ENCODE peak calls at places on chromosomes 6 and 20, in eight cellular contexts. Q is Peyer's patch, F is prostate gland, N is sigmoid colon, A is transverse colon, Y is esophagus squamous epithelium, L is pancreas, B is left ventricle myocardium inferior. K is an unnamed sample. For H3K36me3, the result is how much of the 10 kb centered on the place peaks cover.

GRCh38 chr6:29834564-29835436 is 7.2 kb downstream of the HLA-G start:
- DNase-seq in Q (peak), Y (no peak), A (peak), N (no peak), B (no peak), L (no peak), F (no peak), K (peak)

GRCh38 chr20:63978319-63979220 is 872 bp downstream of the SAMD10 start:
- DNase-seq in A (peak), Y (no peak), B (peak), Q (peak), F (peak), N (peak), L (peak), K (peak)

GRCh38 chr6:144449911-144450690 is 165.0 kb downstream of the UTRN start:
- DNase-seq in L (no peak), F (no peak), N (no peak), Y (no peak), Q (no peak), B (no peak), A (no peak), K (no peak)

GRCh38 chr6:110589865-110590513 is 113.6 kb upstream of the SLC22A16 start:
- DNase-seq in B (no peak), F (no peak), N (no peak), L (no peak), Y (no peak), A (no peak), Q (no peak), K (no peak)

GRCh38 chr6:26319405-26320128 is 45.4 kb upstream of the BTN3A2 start:
- DNase-seq in A (no peak), L (no peak), F (no peak), B (no peak), Q (no peak), Y (no peak), N (no peak), K (no peak)

GRCh38 chr6:23173231-23173630 is 603.9 kb downstream of the HDGFL1 start:
- DNase-seq in Y (no peak), A (no peak), B (no peak), N (no peak), Q (no peak), L (no peak), F (no peak), K (no peak)

GRCh38 chr20:14418441-14418840 is 81.0 kb upstream of the FLRT3 start:
- DNase-seq in A (no peak), B (no peak), F (no peak), L (no peak), Y (no peak), N (no peak), Q (no peak), K (no peak)

GRCh38 chr6:129748212-129748900 is 38.4 kb upstream of the ARHGAP18 start:
- DNase-seq in F (peak), Q (no peak), B (no peak), L (no peak), N (no peak), Y (no peak), A (peak), K (no peak)

GRCh38 chr20:25361287-25361683 is 29.4 kb downstream of the ABHD12 start:
- DNase-seq in A (no peak), N (no peak), Y (no peak), B (no peak), Q (no peak), F (no peak), L (no peak), K (no peak)

GRCh38 chr6:20946037-20946436 is 411.8 kb downstream of the CDKAL1 start:
- DNase-seq in B (no peak), F (no peak), Y (no peak), N (no peak), Q (no peak), A (no peak), L (no peak), K (no peak)

GRCh38 chr20:8368680-8369079 is 236.6 kb downstream of the PLCB1 start:
- DNase-seq in B (no peak), N (no peak), F (no peak), A (no peak), Q (no peak), Y (no peak), L (no peak), K (no peak)

GRCh38 chr6:139068846-139069245 is 40.3 kb downstream of the ABRACL start:
- DNase-seq in Y (no peak), A (no peak), Q (no peak), B (no peak), F (no peak), N (no peak), L (no peak), K (no peak)

GRCh38 chr6:91626935-91627334 is 1040.1 kb upstream of the MAP3K7 start:
- DNase-seq in B (no peak), L (no peak), Q (no peak), N (no peak), Y (no peak), A (no peak), F (no peak), K (no peak)

GRCh38 chr20:44858959-44859358 is 26.5 kb upstream of the YWHAB start:
- DNase-seq in F (no peak), A (peak), Q (no peak), B (no peak), L (no peak), Y (no peak), N (no peak), K (no peak)

GRCh38 chr6:25220853-25221252 is 58.3 kb upstream of the CARMIL1 start:
- DNase-seq in A (no peak), L (no peak), F (peak), N (no peak), Q (no peak), Y (no peak), B (no peak), K (no peak)

GRCh38 chr6:87815449-87815848 is 113.4 kb upstream of the AKIRIN2 start:
- DNase-seq in B (no peak), A (no peak), L (no peak), N (no peak), F (no peak), Y (no peak), Q (no peak), K (no peak)

GRCh38 chr6:103908898-103909297 is 950.8 kb downstream of the HACE1 start:
- DNase-seq in L (no peak), F (no peak), A (no peak), Y (no peak), N (no peak), Q (no peak), B (no peak), K (no peak)

DNA sequence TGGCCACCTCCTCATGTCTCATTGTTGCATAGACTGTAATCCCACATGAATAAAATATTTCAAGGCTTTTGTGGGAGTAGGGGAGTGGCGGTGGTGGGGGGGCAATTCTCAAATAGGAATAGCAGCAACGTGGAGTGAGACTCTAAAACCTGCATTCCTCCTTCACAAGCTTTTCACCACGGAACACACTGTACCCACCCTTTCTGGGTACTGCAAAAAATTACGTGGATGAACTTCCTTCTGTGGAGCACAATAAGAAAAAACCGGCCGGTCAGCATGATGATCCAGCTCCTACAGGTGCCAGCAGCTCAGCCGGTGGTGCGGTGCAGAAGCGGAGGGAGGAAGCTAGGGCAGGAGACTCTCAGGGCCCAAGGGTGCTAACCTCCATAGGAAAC is 930 bp upstream of the RRAGD start:
- DNase-seq in Q (no peak), Y (no peak), B (no peak), A (peak), N (no peak), F (peak), L (no peak), K (no peak)
- H3K4me3 ChIP-seq in Q (peak), Y (peak), B (peak), A (no peak), N (peak), F (peak), L (peak), K (peak)

DNA sequence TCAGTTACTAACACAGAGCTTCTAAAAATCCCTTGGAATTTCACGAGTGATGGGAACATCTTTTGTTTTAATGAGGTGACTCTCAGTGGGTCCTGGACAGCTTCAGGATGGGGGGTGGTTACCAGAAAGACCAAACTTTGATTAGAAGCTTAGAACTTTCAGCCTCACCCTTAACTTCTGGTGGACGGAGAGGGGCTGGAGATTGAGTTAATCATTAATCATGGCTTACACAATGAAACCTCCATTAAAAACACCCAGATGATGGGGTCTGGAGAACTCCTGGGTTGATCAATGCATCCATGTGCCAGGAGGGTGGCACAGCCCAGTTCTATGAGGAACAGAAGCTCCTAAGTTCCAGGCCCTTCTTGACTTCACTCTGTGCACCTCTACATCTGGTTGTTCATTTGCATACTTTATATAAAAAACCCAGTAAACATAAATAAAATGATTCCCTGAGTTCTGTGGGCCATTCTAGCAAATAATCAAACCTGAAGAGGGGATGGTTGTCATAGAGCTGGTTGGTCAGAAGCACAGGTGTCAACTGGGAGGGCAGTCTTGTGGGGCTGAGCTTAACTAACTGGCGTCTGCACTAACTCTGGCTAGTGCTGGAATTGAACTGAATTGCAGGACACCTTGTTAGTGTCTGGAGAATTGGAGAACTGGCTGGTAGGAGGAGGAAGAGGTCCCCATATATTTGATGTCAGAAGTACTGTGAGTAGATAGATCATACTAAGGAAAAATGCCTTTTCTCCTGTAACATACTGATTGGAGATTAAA is 10.3 kb downstream of the RMND1 start:
- DNase-seq in A (no peak), N (no peak), Q (no peak), L (no peak), Y (no peak), F (no peak), B (no peak), K (no peak)
- H3K36me3 ChIP-seq in A (under half), N (under half), Q (under half), L (under half), Y (under half), F (under half), B (under half), K (under half)

GRCh38 chr6:82588020-82588419 is 224.4 kb downstream of the TPBG start:
- DNase-seq in Y (no peak), F (no peak), N (no peak), B (no peak), A (no peak), L (no peak), Q (no peak), K (no peak)

GRCh38 chr6:82588859-82589412 is 225.3 kb downstream of the TPBG start:
- DNase-seq in N (no peak), Y (no peak), A (no peak), B (no peak), Q (no peak), F (no peak), L (no peak), K (no peak)

GRCh38 chr6:82589509-82590206 is 226.0 kb downstream of the TPBG start:
- DNase-seq in F (no peak), Q (no peak), Y (no peak), A (no peak), N (no peak), L (no peak), B (no peak), K (peak)
- H3K27ac ChIP-seq in F (no peak), Q (no peak), Y (no peak), A (no peak), N (no peak), L (no peak), B (no peak), K (no peak)

GRCh38 chr20:61350500-61351250 is 98.6 kb downstream of the CDH4 start:
- DNase-seq in N (peak), B (no peak), A (no peak), F (no peak), L (no peak), Y (no peak), Q (no peak), K (no peak)

GRCh38 chr20:61353261-61353995 is 101.4 kb downstream of the CDH4 start:
- DNase-seq in B (no peak), A (no peak), F (no peak), N (no peak), Q (no peak), Y (no peak), L (no peak), K (no peak)

GRCh38 chr20:61354501-61354900 is 102.4 kb downstream of the CDH4 start:
- DNase-seq in F (no peak), L (no peak), Q (no peak), A (no peak), N (no peak), B (no peak), Y (no peak), K (no peak)

GRCh38 chr20:61353996-61354390 is 101.9 kb downstream of the CDH4 start:
- DNase-seq in Y (no peak), B (no peak), L (no peak), F (no peak), N (no peak), A (no peak), Q (no peak), K (no peak)

DNA sequence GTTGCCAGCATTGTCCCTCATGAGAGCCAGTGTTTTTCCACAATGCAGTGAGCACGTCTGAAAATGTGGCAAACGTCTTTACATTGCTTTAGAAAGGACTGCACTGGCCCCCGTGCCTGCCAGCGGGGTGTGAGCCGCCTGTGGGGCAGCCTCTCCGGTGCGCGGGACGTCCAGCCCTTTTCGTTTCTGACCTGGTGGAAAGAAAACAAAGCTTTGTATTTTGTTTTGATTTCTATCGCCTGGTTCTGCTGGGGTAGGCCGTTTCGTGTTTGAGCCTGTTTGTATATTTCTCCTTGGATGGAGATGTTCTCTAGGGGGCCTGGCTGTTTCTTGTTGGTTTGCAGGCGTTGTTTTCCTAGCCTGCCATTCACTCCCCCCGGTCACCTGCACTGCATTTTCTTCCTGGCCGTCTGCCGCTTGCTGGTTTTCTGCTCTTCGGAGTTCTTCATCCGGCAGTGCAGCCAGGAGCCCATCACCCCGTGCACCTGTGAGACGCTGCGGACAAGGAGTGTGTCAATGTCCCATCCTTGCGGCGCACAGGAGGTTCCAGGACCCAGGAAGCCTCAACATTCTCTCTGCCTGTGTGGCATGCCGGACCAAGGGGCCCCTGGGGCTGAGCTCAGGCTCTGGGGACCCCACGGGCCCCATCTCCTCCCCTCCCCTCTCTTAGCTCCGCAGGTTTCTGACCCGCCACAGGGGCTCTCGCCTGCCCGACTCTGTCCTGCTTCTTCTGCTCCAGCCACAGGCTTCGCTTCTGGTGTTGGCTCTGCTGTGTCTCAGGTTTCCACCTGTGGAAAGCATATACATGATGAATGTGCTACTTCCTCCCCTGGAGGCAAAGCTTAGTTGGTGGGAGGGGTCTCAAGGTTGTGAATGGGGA is 100.6 kb downstream of the CDH4 start:
- DNase-seq in Y (no peak), L (no peak), N (no peak), Q (no peak), F (no peak), A (no peak), B (no peak), K (no peak)
- H3K4me3 ChIP-seq in Y (no peak), L (no peak), N (no peak), Q (no peak), F (no peak), A (no peak), B (no peak), K (no peak)

GRCh38 chr6:158596861-158597260 is 37.0 kb downstream of the TMEM181 start:
- DNase-seq in N (no peak), Q (no peak), Y (no peak), B (no peak), L (no peak), A (no peak), F (no peak), K (peak)

GRCh38 chr6:158591134-158591809 is 31.4 kb downstream of the TMEM181 start:
- DNase-seq in Y (no peak), L (no peak), A (no peak), B (no peak), Q (no peak), F (no peak), N (no peak), K (no peak)

GRCh38 chr6:158595223-158595622 is 35.3 kb downstream of the TMEM181 start:
- DNase-seq in Y (no peak), Q (no peak), A (no peak), N (no peak), B (no peak), F (no peak), L (no peak), K (no peak)

GRCh38 chr6:158597565-158597964 is 37.7 kb downstream of the TMEM181 start:
- DNase-seq in L (no peak), Q (no peak), F (no peak), Y (no peak), A (no peak), N (no peak), B (no peak), K (no peak)

GRCh38 chr6:158593670-158594069 is 33.8 kb downstream of the TMEM181 start:
- DNase-seq in F (no peak), B (no peak), Q (no peak), N (no peak), A (no peak), L (no peak), Y (no peak), K (no peak)
- H3K36me3 ChIP-seq in F (under half), B (half or more), Q (under half), N (half or more), A (under half), L (half or more), Y (under half), K (half or more)

GRCh38 chr20:58558483-58559367 is 43.5 kb upstream of the APCDD1L start:
- DNase-seq in B (no peak), F (no peak), Q (no peak), Y (no peak), N (no peak), A (no peak), L (no peak), K (no peak)
- H3K27ac ChIP-seq in B (no peak), F (no peak), Q (no peak), Y (no peak), N (no peak), A (no peak), L (no peak), K (no peak)

GRCh38 chr6:148971027-148971927 is 224.4 kb downstream of the UST start:
- DNase-seq in Y (no peak), A (no peak), Q (no peak), L (no peak), N (no peak), F (no peak), B (no peak), K (no peak)

GRCh38 chr6:148968636-148969270 is 221.9 kb downstream of the UST start:
- DNase-seq in Q (no peak), N (no peak), L (no peak), B (no peak), A (no peak), Y (no peak), F (no peak), K (no peak)

GRCh38 chr6:148969679-148970078 is 222.8 kb downstream of the UST start:
- DNase-seq in N (peak), B (peak), Y (no peak), F (no peak), Q (no peak), L (no peak), A (peak), K (no peak)

GRCh38 chr6:148967546-148967945 is 220.7 kb downstream of the UST start:
- DNase-seq in N (no peak), Y (no peak), F (no peak), L (no peak), A (no peak), Q (no peak), B (no peak), K (no peak)

DNA sequence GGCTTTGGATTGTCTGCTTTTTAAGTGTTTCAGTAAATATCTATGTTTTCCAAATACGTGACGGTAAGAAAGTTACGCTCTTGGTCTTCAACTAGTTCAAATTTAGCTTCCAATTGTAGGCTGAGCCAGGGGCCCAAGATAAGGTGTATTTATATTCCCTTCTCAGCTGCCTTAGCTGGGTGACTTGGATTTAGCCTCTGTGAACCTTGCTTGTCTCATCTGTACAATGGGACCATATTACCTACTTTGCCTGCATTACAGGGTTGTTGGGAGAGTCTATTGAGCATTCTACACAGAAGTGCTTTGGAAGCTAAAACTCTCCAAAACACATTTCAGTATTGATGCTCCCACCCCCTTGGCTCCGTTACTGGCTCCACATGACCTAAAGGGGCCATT is 222.4 kb downstream of the UST start:
- DNase-seq in Q (no peak), F (no peak), A (no peak), Y (no peak), L (no peak), B (no peak), N (no peak), K (no peak)
- H3K4me3 ChIP-seq in Q (no peak), F (no peak), A (no peak), Y (no peak), L (no peak), B (no peak), N (no peak), K (no peak)

DNA sequence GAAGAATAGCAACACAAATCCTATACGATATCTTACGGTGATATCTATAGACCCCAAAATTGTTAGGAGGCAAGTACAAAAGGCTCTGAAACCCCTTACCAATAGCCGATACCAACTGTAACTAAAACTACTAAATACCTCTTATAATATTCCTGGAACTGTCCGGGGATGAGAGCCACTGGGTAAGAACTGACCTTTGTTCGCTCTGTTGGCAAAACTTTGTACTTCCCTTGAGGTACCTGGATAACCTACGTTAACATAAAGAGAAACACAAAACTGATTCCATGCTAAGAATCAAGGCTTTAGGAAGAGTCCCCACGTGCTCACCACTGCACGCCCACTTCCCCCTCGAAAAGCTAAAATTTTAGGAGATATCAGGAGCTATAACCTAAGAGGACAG is 9.7 kb downstream of the PHF10 start:
- DNase-seq in B (no peak), L (no peak), A (no peak), Y (no peak), N (no peak), Q (no peak), F (no peak), K (no peak)
- H3K36me3 ChIP-seq in B (half or more), L (half or more), A (under half), Y (under half), N (half or more), Q (under half), F (under half), K (half or more)

GRCh38 chr6:44642870-44643522 is 255.5 kb downstream of the CDC5L start:
- DNase-seq in B (no peak), Q (peak), Y (no peak), L (no peak), A (no peak), N (no peak), F (no peak), K (no peak)
- H3K27ac ChIP-seq in B (no peak), Q (no peak), Y (no peak), L (no peak), A (no peak), N (no peak), F (no peak), K (no peak)

GRCh38 chr20:6944292-6944691 is 176.8 kb downstream of the BMP2 start:
- DNase-seq in Q (no peak), L (no peak), B (no peak), F (no peak), N (no peak), Y (no peak), A (no peak), K (no peak)
- H3K4me3 ChIP-seq in Q (no peak), L (no peak), B (no peak), F (no peak), N (no peak), Y (no peak), A (no peak), K (no peak)

K was measured in WERI-Rb-1.